ENCODE peak calls at places on chromosome 2, in five cellular contexts. U, Q, V, F and L are unnamed samples.
A peak's percentile ranks its signal among the peaks of the same experiment; 100 is the strongest.

GRCh38 chr2:232598293-232598692 is 35.1 kb upstream of the EFHD1 start:
- DNase-seq in F (no peak), U (no peak), V (no peak), Q (no peak), L (no peak)

GRCh38 chr2:132670961-132671781 is 1.2 kb upstream of the LYPD1 start:
- DNase-seq in Q (no peak), F (peak; percentile 16), U (no peak), V (no peak), L (no peak)

GRCh38 chr2:99139003-99139402 is 2.5 kb upstream of the C2orf15 start:
- DNase-seq in V (no peak), Q (no peak), U (no peak), F (no peak), L (no peak)

GRCh38 chr2:200454839-200455801 is 54.7 kb downstream of the KCTD18 start:
- DNase-seq in F (no peak), V (no peak), Q (peak; percentile 15), U (no peak), L (no peak)

GRCh38 chr2:232877940-232878511 is 8.0 kb downstream of the SNORC start:
- DNase-seq in F (no peak), V (no peak), U (no peak), Q (no peak), L (no peak)

GRCh38 chr2:234026111-234026510 is 24.4 kb upstream of the SPP2 start:
- DNase-seq in Q (no peak), U (no peak), F (no peak), V (no peak), L (no peak)

GRCh38 chr2:119248311-119248710 is 24.7 kb downstream of the STEAP3 start:
- DNase-seq in V (no peak), Q (no peak), U (no peak), F (no peak), L (no peak)

GRCh38 chr2:137220438-137220998 is 455.2 kb downstream of the THSD7B start:
- DNase-seq in V (no peak), Q (no peak), U (no peak), F (no peak), L (no peak)

GRCh38 chr2:20190862-20191713 is 33.8 kb downstream of the SDC1 start:
- DNase-seq in F (peak; percentile 61), Q (peak; percentile 61), V (no peak), U (no peak), L (no peak)

GRCh38 chr2:42663828-42664227 is 95.4 kb downstream of the MTA3 start:
- DNase-seq in Q (no peak), F (no peak), U (peak; percentile 25), V (no peak), L (no peak)

GRCh38 chr2:177556134-177556533 is 163.6 kb downstream of the AGPS start:
- DNase-seq in V (no peak), F (no peak), Q (no peak), U (no peak), L (no peak)

GRCh38 chr2:212354382-212354781 is 184.2 kb downstream of the ERBB4 start:
- DNase-seq in V (no peak), F (no peak), Q (peak; percentile 48), U (no peak), L (no peak)

GRCh38 chr2:95525294-95526035 is 40.9 kb upstream of the TRIM43B start:
- DNase-seq in U (no peak), Q (no peak), V (no peak), F (no peak), L (no peak)

GRCh38 chr2:41199320-41199719 is 747.4 kb upstream of the SLC8A1 start:
- DNase-seq in U (no peak), V (no peak), Q (no peak), F (no peak), L (no peak)

DNA sequence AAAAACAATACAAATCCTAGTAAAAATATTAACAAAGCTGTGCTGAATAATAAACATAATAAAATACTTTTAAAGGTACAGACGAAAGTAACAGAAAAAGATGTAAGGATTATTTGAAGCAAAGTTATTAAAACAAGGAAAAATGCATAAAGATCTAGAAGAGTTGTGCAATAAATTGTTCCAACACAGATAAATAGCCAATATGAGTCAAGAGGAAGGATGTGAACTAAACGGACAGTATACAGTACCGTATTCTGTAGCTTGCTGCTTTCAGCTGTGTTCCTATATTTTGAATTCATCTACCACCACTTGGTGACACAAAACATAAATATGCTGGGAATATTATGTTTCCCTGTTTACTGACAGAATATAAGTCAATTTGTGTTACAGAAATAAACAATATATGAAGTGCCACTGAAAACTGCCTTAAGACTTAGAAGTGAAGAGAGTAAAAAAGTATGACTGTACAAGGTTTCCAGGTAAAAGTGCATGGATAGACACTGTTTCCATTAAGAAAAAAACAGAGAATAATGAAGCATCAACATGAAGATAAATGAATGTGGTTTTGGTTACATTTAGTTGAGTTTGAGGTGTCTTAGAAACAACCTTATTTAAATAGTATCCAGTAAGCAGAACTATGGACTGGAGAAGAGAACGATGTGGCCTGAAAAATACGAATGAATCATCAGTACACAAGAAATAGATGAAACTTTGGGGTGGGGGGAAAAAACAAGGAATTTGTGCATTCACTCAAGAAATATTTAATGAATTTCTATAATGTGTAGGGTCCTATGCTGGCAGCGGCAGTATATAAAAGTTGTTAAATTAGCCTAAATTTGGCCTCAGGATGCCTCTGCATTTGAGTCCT is 13.1 kb downstream of the PPP3R1 start:
- DNase-seq in U (no peak), F (no peak), V (no peak), Q (no peak), L (no peak)
- TF ChIP-seq CTCF in U (no peak), F (no peak), V (no peak), Q (no peak), L (no peak)

GRCh38 chr2:130355181-130355577 is 677 bp upstream of the PTPN18 start:
- DNase-seq in U (no peak), V (no peak), Q (no peak), F (no peak), L (no peak)
- H3K27ac ChIP-seq in U (peak overlapping the region; percentile 85), V (peak overlapping the region; percentile 68), Q (peak overlapping the region; percentile 73), F (peak overlapping the region; percentile 90), L (peak overlapping the region; percentile 87)

GRCh38 chr2:106284255-106284654 is 90.2 kb upstream of the UXS1 start:
- DNase-seq in F (no peak), U (no peak), V (no peak), Q (no peak), L (peak; percentile 82)

GRCh38 chr2:106280653-106281202 is 86.6 kb upstream of the UXS1 start:
- DNase-seq in U (no peak), V (no peak), Q (no peak), F (no peak), L (peak; percentile 78)

GRCh38 chr2:106285237-106285829 is 91.2 kb upstream of the UXS1 start:
- DNase-seq in Q (peak; percentile 63), U (no peak), V (no peak), F (no peak), L (peak; percentile 70)

GRCh38 chr2:106282816-106283215 is 88.7 kb upstream of the UXS1 start:
- DNase-seq in F (no peak), Q (peak; percentile 27), U (no peak), V (no peak), L (peak; percentile 42)

GRCh38 chr2:106284691-106285202 is 90.6 kb upstream of the UXS1 start:
- DNase-seq in V (no peak), Q (no peak), F (no peak), U (no peak), L (peak; percentile 84)
- TF ChIP-seq EP300 in V (no peak), Q (no peak), F (no peak), U (no peak), L (no peak)

DNA sequence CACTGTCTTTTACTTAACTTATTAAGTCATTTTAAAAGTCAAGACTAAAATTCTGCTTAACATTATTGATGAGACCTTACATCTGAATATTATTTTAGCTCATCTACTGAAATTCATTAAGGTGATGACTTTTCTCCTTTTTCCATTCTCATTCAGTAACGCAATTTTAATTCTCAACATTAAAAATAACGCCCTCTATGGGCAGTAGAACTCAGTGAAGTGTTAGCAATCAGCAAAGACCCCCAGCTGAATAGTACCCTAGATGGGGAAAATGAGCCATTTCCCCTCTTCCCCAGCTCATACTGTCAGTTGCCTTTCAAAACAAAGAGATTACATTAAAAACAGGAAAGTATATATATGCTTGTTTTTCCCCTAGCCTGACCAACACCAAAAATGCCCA is 203.3 kb downstream of the NR4A2 start:
- DNase-seq in U (no peak), F (no peak), V (no peak), Q (no peak), L (no peak)
- TF ChIP-seq CTCF in U (no peak), F (no peak), V (no peak), Q (no peak), L (no peak)

DNA sequence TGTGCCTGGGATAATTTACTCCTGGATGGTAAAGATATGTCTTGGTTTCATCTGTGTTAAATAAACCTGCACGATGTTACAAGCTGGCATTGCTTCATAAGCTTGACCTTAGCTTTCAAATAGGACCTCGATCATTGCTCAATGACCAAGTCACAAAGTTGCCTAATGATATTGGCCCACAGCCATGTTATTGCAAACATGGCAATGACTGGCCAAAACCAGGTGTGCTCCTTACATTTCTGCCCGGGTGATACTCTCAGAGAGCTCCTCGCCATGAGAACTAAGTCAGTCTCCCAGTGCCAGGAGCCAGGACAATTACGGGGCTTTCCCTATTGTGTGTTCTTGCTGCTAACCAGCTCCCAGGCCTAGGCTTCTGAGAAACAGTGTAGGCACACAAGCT is 72.5 kb upstream of the CYP1B1 start:
- DNase-seq in Q (peak; percentile 81), F (no peak), U (no peak), V (peak; percentile 78), L (no peak)
- H3K27ac ChIP-seq in Q (no peak overlapping the region), F (peak overlapping the region; percentile 81), U (no peak overlapping the region), V (no peak overlapping the region), L (no peak overlapping the region)

DNA sequence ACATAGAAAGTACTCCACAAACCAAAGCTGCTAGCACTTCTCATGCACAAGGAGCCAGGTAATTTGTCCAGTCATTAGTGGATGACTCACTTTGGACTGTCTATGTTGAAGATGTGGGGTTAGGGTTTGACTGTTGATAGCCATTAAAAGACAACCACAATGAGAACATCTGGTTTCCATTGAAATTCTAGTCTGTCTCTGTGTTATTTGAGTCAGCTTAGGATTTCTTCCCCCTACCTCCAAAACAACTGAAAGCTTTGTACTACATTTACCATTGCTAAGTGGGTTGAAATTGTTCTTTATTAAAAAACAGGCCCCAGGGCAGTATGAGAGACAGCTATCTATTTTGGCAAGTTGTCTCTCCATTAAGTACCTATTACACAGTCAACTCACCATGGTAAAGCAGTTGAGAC is 50.2 kb upstream of the ANKRD44 start:
- DNase-seq in F (no peak), V (no peak), U (no peak), Q (no peak), L (no peak)
- TF ChIP-seq EP300 in F (no peak), V (no peak), U (no peak), Q (no peak), L (no peak)